ENCODE peak calls at places on chromosomes 6 and 20, in ten cellular contexts. One of them, this sample, is unnamed.

GRCh38 chr20:5168582-5169396 is 42.0 kb downstream of the CDS2 start:
- DNase-seq in left cardiac atrium: peak
- DNase-seq in fibroblast of the aortic adventitia: peak
- DNase-seq in frontal cortex: no peak
- DNase-seq in WTC11: peak
- DNase-seq in AG04450: no peak
- DNase-seq in aorta: no peak
- DNase-seq in HCEC 1CT: peak
- DNase-seq in chondrocyte: no peak
- DNase-seq in stimulated activated CD8-positive, alpha-beta memory T cell treated with anti-CD3 and anti-CD28 coated beads, Interleukin-15, amount 100 ng/mL, for 24 hours: no peak
- DNase-seq in this sample: no peak

GRCh38 chr6:4560225-4561077 is 215.8 kb upstream of the CDYL start:
- DNase-seq in left cardiac atrium: no peak
- DNase-seq in fibroblast of the aortic adventitia: no peak
- DNase-seq in frontal cortex: no peak
- DNase-seq in WTC11: no peak
- DNase-seq in AG04450: no peak
- DNase-seq in aorta: no peak
- DNase-seq in HCEC 1CT: no peak
- DNase-seq in chondrocyte: no peak
- DNase-seq in stimulated activated CD8-positive, alpha-beta memory T cell treated with anti-CD3 and anti-CD28 coated beads, Interleukin-15, amount 100 ng/mL, for 24 hours: no peak
- DNase-seq in this sample: no peak

GRCh38 chr20:63968136-63968927 is 1.4 kb downstream of the ZNF512B start:
- DNase-seq in left cardiac atrium: peak
- DNase-seq in fibroblast of the aortic adventitia: no peak
- DNase-seq in frontal cortex: no peak
- DNase-seq in WTC11: no peak
- DNase-seq in AG04450: no peak
- DNase-seq in aorta: no peak
- DNase-seq in HCEC 1CT: no peak
- DNase-seq in chondrocyte: no peak
- DNase-seq in stimulated activated CD8-positive, alpha-beta memory T cell treated with anti-CD3 and anti-CD28 coated beads, Interleukin-15, amount 100 ng/mL, for 24 hours: no peak
- DNase-seq in this sample: peak

GRCh38 chr20:19019734-19020364 is 192.6 kb upstream of the SLC24A3 start:
- DNase-seq in left cardiac atrium: no peak
- DNase-seq in fibroblast of the aortic adventitia: no peak
- DNase-seq in frontal cortex: no peak
- DNase-seq in WTC11: no peak
- DNase-seq in AG04450: no peak
- DNase-seq in aorta: no peak
- DNase-seq in HCEC 1CT: no peak
- DNase-seq in chondrocyte: no peak
- DNase-seq in stimulated activated CD8-positive, alpha-beta memory T cell treated with anti-CD3 and anti-CD28 coated beads, Interleukin-15, amount 100 ng/mL, for 24 hours: no peak
- DNase-seq in this sample: no peak

GRCh38 chr6:17984822-17985660 is 2.4 kb downstream of the KIF13A start:
- DNase-seq in left cardiac atrium: no peak
- DNase-seq in fibroblast of the aortic adventitia: peak
- DNase-seq in frontal cortex: no peak
- DNase-seq in WTC11: no peak
- DNase-seq in AG04450: no peak
- DNase-seq in aorta: no peak
- DNase-seq in HCEC 1CT: peak
- DNase-seq in chondrocyte: no peak
- DNase-seq in stimulated activated CD8-positive, alpha-beta memory T cell treated with anti-CD3 and anti-CD28 coated beads, Interleukin-15, amount 100 ng/mL, for 24 hours: no peak
- DNase-seq in this sample: no peak

GRCh38 chr6:141349710-141350109 is 783.0 kb upstream of the GJE1 start:
- DNase-seq in left cardiac atrium: no peak
- DNase-seq in fibroblast of the aortic adventitia: no peak
- DNase-seq in frontal cortex: no peak
- DNase-seq in WTC11: no peak
- DNase-seq in AG04450: no peak
- DNase-seq in aorta: no peak
- DNase-seq in HCEC 1CT: no peak
- DNase-seq in chondrocyte: no peak
- DNase-seq in stimulated activated CD8-positive, alpha-beta memory T cell treated with anti-CD3 and anti-CD28 coated beads, Interleukin-15, amount 100 ng/mL, for 24 hours: no peak
- DNase-seq in this sample: no peak

GRCh38 chr6:5334341-5334740 is 73.0 kb downstream of the FARS2 start:
- DNase-seq in left cardiac atrium: no peak
- DNase-seq in fibroblast of the aortic adventitia: peak
- DNase-seq in frontal cortex: no peak
- DNase-seq in WTC11: no peak
- DNase-seq in AG04450: no peak
- DNase-seq in aorta: no peak
- DNase-seq in HCEC 1CT: no peak
- DNase-seq in chondrocyte: no peak
- DNase-seq in stimulated activated CD8-positive, alpha-beta memory T cell treated with anti-CD3 and anti-CD28 coated beads, Interleukin-15, amount 100 ng/mL, for 24 hours: no peak
- DNase-seq in this sample: no peak

GRCh38 chr6:1291381-1291780 is 20.5 kb upstream of the FOXQ1 start:
- DNase-seq in left cardiac atrium: no peak
- DNase-seq in fibroblast of the aortic adventitia: no peak
- DNase-seq in frontal cortex: no peak
- DNase-seq in WTC11: no peak
- DNase-seq in AG04450: no peak
- DNase-seq in aorta: no peak
- DNase-seq in HCEC 1CT: no peak
- DNase-seq in chondrocyte: no peak
- DNase-seq in stimulated activated CD8-positive, alpha-beta memory T cell treated with anti-CD3 and anti-CD28 coated beads, Interleukin-15, amount 100 ng/mL, for 24 hours: no peak
- DNase-seq in this sample: no peak

GRCh38 chr6:116175344-116175743 is 49.4 kb upstream of the COL10A1 start:
- DNase-seq in left cardiac atrium: no peak
- DNase-seq in fibroblast of the aortic adventitia: no peak
- DNase-seq in frontal cortex: no peak
- DNase-seq in WTC11: no peak
- DNase-seq in AG04450: no peak
- DNase-seq in aorta: no peak
- DNase-seq in HCEC 1CT: no peak
- DNase-seq in chondrocyte: no peak
- DNase-seq in stimulated activated CD8-positive, alpha-beta memory T cell treated with anti-CD3 and anti-CD28 coated beads, Interleukin-15, amount 100 ng/mL, for 24 hours: no peak
- DNase-seq in this sample: no peak

This sample was measured in right lobe of liver.